ENCODE peak calls at places on chromosome 1, in eight cellular contexts. W, E, J, Y, G, O, K and I are unnamed samples.

GRCh38 chr1:16021681-16022080 is at the start of gene CLCNKA:
- DNase-seq in W (no peak), J (no peak), K (no peak), O (no peak), E (no peak), G (no peak), Y (no peak), I (no peak)

GRCh38 chr1:40404670-40405462 is 31.3 kb downstream of the SMAP2 start:
- DNase-seq in G (peak; percentile 79), O (no peak), K (peak; percentile 51), J (peak; percentile 84), W (peak; percentile 85), Y (no peak), E (peak; percentile 83), I (peak; percentile 60)

GRCh38 chr1:209653915-209654351 is 1.7 kb upstream of the LAMB3 start:
- DNase-seq in W (no peak), J (no peak), Y (no peak), O (no peak), E (no peak), G (no peak), K (no peak), I (no peak)

GRCh38 chr1:185440877-185441276 is 123.8 kb upstream of the IVNS1ABP start:
- DNase-seq in Y (peak; percentile 79), W (peak; percentile 39), O (no peak), J (peak; percentile 68), K (no peak), E (no peak), G (no peak), I (no peak)

GRCh38 chr1:110135268-110136065 is 14.8 kb upstream of the SLC6A17 start:
- DNase-seq in J (no peak), W (no peak), Y (no peak), E (no peak), O (no peak), G (no peak), K (no peak), I (no peak)

GRCh38 chr1:20574686-20575543 is 14.0 kb upstream of the CDA start:
- DNase-seq in Y (no peak), E (peak; percentile 76), G (peak; percentile 75), W (peak; percentile 83), O (peak; percentile 82), J (peak; percentile 86), K (peak; percentile 85), I (peak; percentile 18)

GRCh38 chr1:59113876-59114457 is 182.9 kb upstream of the FGGY start:
- DNase-seq in K (no peak), Y (no peak), E (no peak), G (no peak), W (no peak), O (no peak), J (no peak), I (no peak)

GRCh38 chr1:214192825-214193643 is 87.9 kb upstream of the SMYD2 start:
- DNase-seq in W (no peak), G (no peak), K (no peak), E (no peak), O (no peak), J (peak; percentile 4), Y (no peak), I (no peak)

GRCh38 chr1:42282867-42283583 is 52.0 kb downstream of the FOXJ3 start:
- DNase-seq in E (peak; percentile 23), W (peak; percentile 34), K (no peak), J (peak; percentile 82), Y (peak; percentile 29), G (peak; percentile 59), O (no peak), I (peak; percentile 4)

GRCh38 chr1:8339203-8339600 is 21.3 kb downstream of the SLC45A1 start:
- DNase-seq in O (no peak), E (no peak), Y (no peak), K (no peak), G (no peak), J (no peak), W (no peak), I (no peak)

GRCh38 chr1:244067893-244068292 is 16.8 kb downstream of the ZBTB18 start:
- DNase-seq in O (no peak), E (no peak), Y (peak; percentile 56), W (no peak), G (peak; percentile 46), J (no peak), K (no peak), I (no peak)

GRCh38 chr1:197521118-197521739 is 253.2 kb downstream of the CRB1 start:
- DNase-seq in O (no peak), G (peak; percentile 44), J (peak; percentile 63), W (peak; percentile 62), K (peak; percentile 16), E (peak; percentile 49), Y (no peak), I (peak; percentile 15)

GRCh38 chr1:25781130-25781433 is 18.9 kb upstream of the SELENON start:
- DNase-seq in K (no peak), J (no peak), G (no peak), O (no peak), Y (no peak), E (no peak), W (no peak), I (no peak)

GRCh38 chr1:221256773-221257172 is 377.5 kb downstream of the HLX start:
- DNase-seq in E (no peak), Y (no peak), K (no peak), O (no peak), W (peak; percentile 0), J (no peak), G (no peak), I (no peak)

GRCh38 chr1:25657121-25657521 is 40.5 kb downstream of the MAN1C1 start:
- DNase-seq in O (no peak), W (no peak), Y (no peak), E (no peak), J (no peak), G (no peak), K (no peak), I (no peak)

GRCh38 chr1:59638172-59638800 is 176.5 kb upstream of the HOOK1 start:
- DNase-seq in E (peak; percentile 72), Y (peak; percentile 29), K (no peak), G (peak; percentile 80), W (peak; percentile 82), J (peak; percentile 85), O (no peak), I (peak; percentile 83)

GRCh38 chr1:6035719-6036118 is 10.0 kb upstream of the KCNAB2 start:
- DNase-seq in O (no peak), J (no peak), G (no peak), K (no peak), W (no peak), Y (no peak), E (no peak), I (no peak)

GRCh38 chr1:155646307-155646706 is 36.3 kb downstream of the MSTO1 start:
- DNase-seq in K (no peak), Y (no peak), O (peak; percentile 79), J (peak; percentile 65), W (peak; percentile 48), G (peak; percentile 39), E (peak; percentile 37), I (no peak)

DNA sequence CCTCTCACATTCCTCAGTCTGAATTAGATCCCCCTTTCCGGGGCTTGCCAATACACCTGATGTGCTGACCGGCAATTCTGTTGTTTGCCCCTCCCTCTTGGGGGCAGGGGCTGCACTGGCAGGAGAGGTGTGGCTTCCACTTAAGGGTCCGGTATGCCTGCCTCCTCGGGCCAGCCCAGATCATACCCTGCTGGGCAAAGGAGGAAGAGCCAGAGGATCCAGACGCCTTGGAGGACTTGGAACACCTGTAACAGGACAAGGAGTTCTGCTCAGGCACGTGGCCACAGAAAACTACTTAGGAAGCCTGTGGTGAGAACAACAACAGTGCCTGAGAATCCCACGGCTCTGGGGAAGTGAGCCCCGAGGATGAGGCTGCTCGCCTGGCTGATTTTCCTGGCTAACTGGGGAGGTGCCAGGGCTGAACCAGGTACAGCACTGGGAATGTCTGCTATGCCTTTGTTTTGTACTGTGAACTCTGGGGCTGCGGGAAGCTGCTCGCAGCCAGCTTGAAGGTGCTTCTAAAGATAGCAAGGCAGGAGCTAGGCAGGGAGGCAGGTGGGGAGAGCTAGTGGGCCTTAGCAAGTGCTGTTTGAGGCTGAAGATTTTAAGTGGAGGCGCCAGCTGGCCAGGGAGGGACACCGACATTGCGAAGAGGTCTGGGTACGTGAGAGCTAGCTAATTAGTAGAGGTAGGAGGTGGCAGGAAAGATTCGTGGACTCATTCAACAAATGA is at the start of gene SMPDL3B:
- DNase-seq in K (peak; percentile 69), O (no peak), G (no peak), Y (peak; percentile 35), E (no peak), W (no peak), J (no peak), I (no peak)
- H3K4me3 ChIP-seq in K (peak within 1 kb of the TSS; percentile 46), O (no peak within 1 kb of the TSS), G (peak within 1 kb of the TSS; percentile 12), Y (peak within 1 kb of the TSS; percentile 45), E (no peak within 1 kb of the TSS), W (no peak within 1 kb of the TSS), J (no peak within 1 kb of the TSS), I (peak within 1 kb of the TSS; percentile 13)

DNA sequence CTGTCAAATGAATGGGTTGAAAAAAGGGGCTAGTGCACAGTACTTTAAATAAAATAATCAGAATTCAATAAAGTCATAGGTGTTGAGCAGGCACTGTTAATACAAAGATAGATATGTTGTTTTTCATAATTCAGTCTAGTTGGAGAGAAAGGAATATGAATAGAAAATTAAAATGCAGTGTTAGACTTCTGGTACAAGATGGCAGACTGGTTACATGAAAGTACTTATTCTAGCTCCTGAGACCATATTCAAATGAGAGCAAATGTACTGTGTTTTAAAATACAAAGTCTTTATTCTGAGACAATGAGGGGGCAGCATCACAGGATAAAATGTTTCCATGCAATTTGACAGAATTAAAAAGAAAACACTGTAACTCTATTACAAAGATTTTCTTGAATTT is 542.1 kb downstream of the COL11A1 start:
- DNase-seq in O (no peak), K (no peak), W (no peak), G (no peak), E (no peak), J (no peak), Y (no peak), I (no peak)
- TF ChIP-seq CTCF in O (no peak), K (no peak), W (no peak), G (no peak), E (no peak), J (no peak), Y (no peak), I (no peak)

GRCh38 chr1:12060500-12060899 is 2.6 kb upstream of the TNFRSF8 start:
- DNase-seq in W (no peak), G (no peak), J (no peak), Y (no peak), E (no peak), K (no peak), O (no peak), I (no peak)
- H3K4me3 ChIP-seq in W (no peak overlapping the region), G (no peak overlapping the region), J (no peak overlapping the region), Y (no peak overlapping the region), E (no peak overlapping the region), K (no peak overlapping the region), O (no peak overlapping the region), I (no peak overlapping the region)

DNA sequence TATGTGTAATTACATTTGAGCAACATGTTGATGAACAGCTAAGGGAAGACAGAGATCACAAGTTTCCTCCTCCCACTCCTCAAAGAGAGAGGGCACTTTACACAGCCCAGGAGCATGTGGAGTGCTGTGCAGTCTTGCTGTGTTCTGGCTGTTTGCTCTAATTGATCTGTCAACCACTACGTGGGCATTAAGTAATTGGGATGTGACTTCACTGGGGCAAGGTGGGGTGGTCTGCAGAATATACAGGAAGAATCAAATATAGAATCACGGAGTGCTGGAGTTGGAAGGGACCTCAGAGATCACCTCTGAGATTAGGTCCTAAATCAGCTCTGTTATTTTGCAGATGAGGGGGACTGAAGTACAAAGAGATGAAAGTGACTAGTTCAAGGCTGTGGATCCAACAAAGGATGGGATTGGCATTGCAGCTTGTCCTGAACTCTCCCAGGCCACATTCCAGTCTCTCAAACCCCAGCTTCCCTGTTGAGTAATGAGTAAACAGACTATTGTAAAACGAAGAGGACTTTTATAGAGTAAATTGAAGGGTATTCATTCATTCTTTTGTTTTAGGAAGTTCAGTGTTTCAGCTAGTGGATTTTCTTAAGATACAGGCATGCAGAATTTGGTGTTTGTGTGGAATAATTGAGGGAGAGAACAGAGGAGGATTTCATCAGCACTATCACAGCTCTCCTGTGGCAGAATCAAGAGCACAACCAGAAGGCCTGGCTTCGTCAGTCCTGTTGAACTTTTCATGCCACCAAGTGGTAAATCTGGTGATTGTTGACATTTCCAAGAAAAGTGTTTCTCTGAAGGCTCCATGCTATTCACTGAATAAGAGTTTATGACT is 22.4 kb downstream of the NOS1AP start:
- DNase-seq in O (no peak), E (no peak), Y (no peak), G (no peak), J (peak; percentile 40), W (no peak), K (no peak), I (no peak)
- TF ChIP-seq CTCF in O (no peak), E (no peak), Y (no peak), G (no peak), J (no peak), W (no peak), K (no peak), I (no peak)